ENCODE peak calls at places on chromosome 12, in five cellular contexts. F is cardiac muscle cell, Y is tibial nerve, T is prostate gland, Q is uterus. C is an unnamed sample.
A peak's percentile ranks its signal among the peaks of the same experiment; 100 is the strongest.

GRCh38 chr12:80142640-80143039 is 43.3 kb downstream of the OTOGL start:
- DNase-seq in F (no peak), Y (no peak), T (no peak), Q (no peak), C (no peak)

GRCh38 chr12:68924546-68924945 is 8.4 kb downstream of the CPM start:
- DNase-seq in F (no peak), Y (no peak), T (no peak), Q (no peak), C (no peak)

GRCh38 chr12:78898416-78898815 is 33.8 kb downstream of the SYT1 start:
- DNase-seq in F (peak; percentile 56), Y (peak; percentile 41), T (peak; percentile 9), Q (peak; percentile 36), C (no peak)

GRCh38 chr12:64672925-64673409 is 62.7 kb downstream of the RASSF3 start:
- DNase-seq in F (peak; percentile 68), Y (no peak), T (no peak), Q (peak; percentile 66), C (no peak)

GRCh38 chr12:58765076-58765475 is 155.2 kb downstream of the LRIG3 start:
- DNase-seq in F (no peak), Y (no peak), T (no peak), Q (no peak), C (no peak)

GRCh38 chr12:95118138-95118787 is 44.8 kb upstream of the NR2C1 start:
- DNase-seq in F (peak; percentile 85), Y (no peak), T (no peak), Q (no peak), C (no peak)

GRCh38 chr12:7645395-7646177 is 20.1 kb downstream of the APOBEC1 start:
- DNase-seq in F (peak; percentile 47), Y (peak; percentile 69), T (no peak), Q (no peak), C (no peak)

GRCh38 chr12:47158792-47159191 is 79.0 kb upstream of the AMIGO2 start:
- DNase-seq in F (peak; percentile 17), Y (no peak), T (no peak), Q (no peak), C (no peak)

GRCh38 chr12:94140556-94140955 is 7.8 kb upstream of the PLXNC1 start:
- DNase-seq in F (peak; percentile 40), Y (no peak), T (no peak), Q (no peak), C (no peak)

GRCh38 chr12:95547522-95548055 is 3.7 kb downstream of the USP44 start:
- DNase-seq in F (peak; percentile 40), Y (peak; percentile 61), T (no peak), Q (peak; percentile 64), C (no peak)

GRCh38 chr12:2314492-2314891 is 261.7 kb downstream of the CACNA1C start:
- DNase-seq in F (no peak), Y (no peak), T (no peak), Q (no peak), C (no peak)

GRCh38 chr12:76375470-76375869 is 27.3 kb upstream of the BBS10 start:
- DNase-seq in F (no peak), Y (no peak), T (no peak), Q (no peak), C (no peak)

GRCh38 chr12:124877423-124877822 is 13.8 kb upstream of the SCARB1 start:
- DNase-seq in F (no peak), Y (no peak), T (no peak), Q (no peak), C (no peak)

GRCh38 chr12:66388512-66388911 is 86.2 kb downstream of the HELB start:
- DNase-seq in F (no peak), Y (no peak), T (no peak), Q (no peak), C (no peak)

GRCh38 chr12:3607039-3607719 is 116.2 kb downstream of the PRMT8 start:
- DNase-seq in F (no peak), Y (no peak), T (no peak), Q (no peak), C (no peak)

GRCh38 chr12:79364197-79364596 is 326.6 kb downstream of the PAWR start:
- DNase-seq in F (no peak), Y (no peak), T (no peak), Q (no peak), C (no peak)

GRCh38 chr12:3097186-3097804 is 20.1 kb downstream of the TSPAN9 start:
- DNase-seq in F (peak; percentile 94), Y (peak; percentile 26), T (peak; percentile 58), Q (peak; percentile 91), C (no peak)

GRCh38 chr12:29944269-29945000 is 160.7 kb upstream of the TMTC1 start:
- DNase-seq in F (no peak), Y (no peak), T (no peak), Q (no peak), C (no peak)

GRCh38 chr12:123119808-123120207 is 31.1 kb downstream of the PITPNM2 start:
- DNase-seq in F (no peak), Y (no peak), T (no peak), Q (no peak), C (no peak)

GRCh38 chr12:111218499-111218898 is 150.4 kb downstream of the PHETA1 start:
- DNase-seq in F (no peak), Y (no peak), T (no peak), Q (no peak), C (no peak)

GRCh38 chr12:53096089-53096741 is 1.3 kb upstream of the IGFBP6 start:
- DNase-seq in F (peak; percentile 85), Y (peak; percentile 88), T (no peak), Q (peak; percentile 86), C (no peak)

GRCh38 chr12:84497819-84498218 is 414.8 kb downstream of the SLC6A15 start:
- DNase-seq in F (peak; percentile 37), Y (no peak), T (no peak), Q (no peak), C (no peak)

GRCh38 chr12:12655061-12655460 is 40.9 kb downstream of the GPR19 start:
- DNase-seq in F (no peak), Y (no peak), T (no peak), Q (no peak), C (no peak)

GRCh38 chr12:110912263-110912662 is 8.1 kb downstream of the MYL2 start:
- DNase-seq in F (no peak), Y (no peak), T (no peak), Q (no peak), C (no peak)

GRCh38 chr12:107774349-107775029 is at the start of gene ASCL4:
- DNase-seq in F (no peak), Y (no peak), T (no peak), Q (no peak), C (no peak)

GRCh38 chr12:93459097-93459496 is 8.2 kb upstream of the MRPL42 start:
- DNase-seq in F (no peak), Y (no peak), T (no peak), Q (no peak), C (no peak)

GRCh38 chr12:128813392-128813791 is 10.4 kb downstream of the SLC15A4 start:
- DNase-seq in F (no peak), Y (no peak), T (no peak), Q (no peak), C (no peak)

GRCh38 chr12:107519906-107520859 is 165.4 kb upstream of the PWP1 start:
- DNase-seq in F (no peak), Y (no peak), T (no peak), Q (no peak), C (no peak)

GRCh38 chr12:54019924-54020586 is 8.2 kb upstream of the HOXC6 start:
- DNase-seq in F (no peak), Y (no peak), T (no peak), Q (no peak), C (no peak)

DNA sequence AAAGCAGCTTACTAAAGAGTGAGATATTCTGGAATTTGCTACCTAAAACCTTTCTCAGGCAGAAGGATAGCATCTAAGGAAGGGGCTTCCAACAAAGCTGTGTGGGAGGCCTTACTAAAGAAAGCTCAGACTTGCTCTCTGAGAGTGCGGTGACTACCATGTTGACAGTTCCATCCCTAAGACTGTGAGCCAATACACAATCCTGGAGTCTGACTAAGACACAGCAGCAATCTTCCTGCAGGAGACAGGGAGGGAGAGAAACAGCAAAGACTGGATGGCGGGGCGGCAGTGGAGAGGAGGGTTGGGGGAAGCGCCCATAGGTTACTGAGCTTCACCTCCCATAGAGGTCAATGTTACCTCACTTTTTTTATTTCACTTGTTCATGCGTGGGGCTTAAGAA is 70.9 kb downstream of the KITLG start:
- DNase-seq in F (no peak), Y (no peak), T (no peak), Q (no peak), C (no peak)
- H3K36me3 ChIP-seq in F (no peaks in the 10 kb centered on the region), Y (peaks cover 26% of the 10 kb centered on the region), T (no peaks in the 10 kb centered on the region), Q (no peaks in the 10 kb centered on the region), C (peaks cover 42% of the 10 kb centered on the region)

GRCh38 chr12:104306376-104306775 is 2.8 kb downstream of the EID3 start:
- DNase-seq in F (no peak), Y (no peak), T (no peak), Q (no peak), C (no peak)
- H3K4me1 ChIP-seq in F (no peaks in the 10 kb centered on the region), Y (peaks cover 16% of the 10 kb centered on the region), T (no peaks in the 10 kb centered on the region), Q (peaks cover 6% of the 10 kb centered on the region), C (peaks cover 6% of the 10 kb centered on the region)

DNA sequence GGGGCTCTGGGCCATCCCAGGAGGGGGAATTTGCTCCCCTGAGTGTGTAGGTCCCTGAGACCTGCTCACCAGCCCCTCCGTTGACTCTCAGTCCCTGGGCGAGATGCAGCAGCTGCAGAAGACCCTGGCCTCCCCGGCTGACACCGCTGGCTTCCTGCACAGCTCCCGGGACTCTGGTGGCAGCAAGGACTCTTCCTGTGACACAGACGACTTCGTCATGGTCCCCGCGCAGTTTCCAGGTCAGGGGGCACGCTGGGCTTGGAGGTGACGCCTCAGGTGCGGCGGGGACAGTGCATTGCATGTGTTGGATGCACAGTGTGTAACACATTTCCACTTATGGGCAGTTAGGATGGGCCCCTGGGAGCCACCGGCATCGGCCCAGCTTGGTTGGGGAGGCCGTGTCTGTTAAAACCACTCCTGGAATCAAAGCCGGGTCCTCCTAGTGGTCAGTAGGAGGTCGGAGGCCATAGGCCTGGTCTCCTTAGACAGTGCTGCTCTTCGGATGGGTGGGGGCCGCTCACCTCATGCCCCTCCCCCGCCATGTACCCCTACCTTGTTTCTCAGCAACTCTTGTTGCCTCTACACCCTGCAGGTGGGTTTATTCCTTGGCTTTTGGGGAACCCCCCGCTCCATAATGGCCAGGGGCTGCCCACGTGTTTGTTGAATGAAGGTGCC is 17.1 kb upstream of the PUS1 start:
- DNase-seq in F (no peak), Y (no peak), T (no peak), Q (no peak), C (no peak)
- H3K36me3 ChIP-seq in F (peaks cover 31% of the 10 kb centered on the region), Y (peaks cover 96% of the 10 kb centered on the region), T (peaks cover 53% of the 10 kb centered on the region), Q (no peaks in the 10 kb centered on the region), C (peaks cover 68% of the 10 kb centered on the region)

GRCh38 chr12:103930787-103931536 is 752 bp downstream of the HSP90B1 start:
- DNase-seq in F (peak; percentile 54), Y (peak; percentile 40), T (peak; percentile 13), Q (peak; percentile 44), C (no peak)

GRCh38 chr12:103929051-103929908 is 930 bp upstream of the HSP90B1 start:
- DNase-seq in F (peak; percentile 94), Y (peak; percentile 87), T (peak; percentile 90), Q (peak; percentile 94), C (peak; percentile 84)

GRCh38 chr12:103929909-103930786 is at the start of gene HSP90B1:
- DNase-seq in F (peak; percentile 100), Y (peak; percentile 100), T (peak; percentile 100), Q (peak; percentile 100), C (peak; percentile 99)

GRCh38 chr12:103936679-103937078 is 6.5 kb downstream of the HSP90B1 start:
- DNase-seq in F (no peak), Y (no peak), T (no peak), Q (no peak), C (no peak)

GRCh38 chr12:103933237-103933636 is 3.0 kb downstream of the HSP90B1 start:
- DNase-seq in F (no peak), Y (no peak), T (no peak), Q (no peak), C (no peak)
- H3K4me1 ChIP-seq in F (peaks cover 31% of the 10 kb centered on the region), Y (peaks cover 46% of the 10 kb centered on the region), T (no peaks in the 10 kb centered on the region), Q (peaks cover 4% of the 10 kb centered on the region), C (peaks cover 22% of the 10 kb centered on the region)

C was measured in esophagus squamous epithelium.